ENCODE peak calls at places on chromosomes 4 and X, in eight cellular contexts. F is stimulated activated CD8-positive, alpha-beta memory T cell treated with anti-CD3 and anti-CD28 coated beads, Interleukin-2, amount 100 ng/mL, for 48 hours; N is SK-N-DZ; C is body of pancreas; Y is H1; D is cerebellum; S is NCI-H2029; M is NAMALWA. I is an unnamed sample.

GRCh38 chrX:153874091-153874365 is 11.9 kb downstream of the L1CAM start:
- DNase-seq in F (no peak), N (no peak), C (no peak), Y (no peak), D (no peak), S (no peak), M (no peak), I (no peak)

GRCh38 chr4:151195801-151196200 is 81.2 kb upstream of the PRSS48 start:
- DNase-seq in F (no peak), N (no peak), C (no peak), Y (no peak), D (peak; percentile 15), S (no peak), M (no peak), I (no peak)

GRCh38 chr4:152206185-152206584 is 329.7 kb downstream of the FBXW7 start:
- DNase-seq in F (no peak), N (no peak), C (no peak), Y (no peak), D (no peak), S (no peak), M (no peak), I (no peak)

GRCh38 chr4:54657194-54657555 is 582 bp upstream of the KIT start:
- DNase-seq in F (no peak), N (peak; percentile 2), C (no peak), Y (no peak), D (no peak), S (no peak), M (no peak), I (no peak)

GRCh38 chrX:48998391-48998790 is 3.7 kb downstream of the GRIPAP1 start:
- DNase-seq in F (no peak), N (no peak), C (no peak), Y (no peak), D (no peak), S (no peak), M (no peak), I (peak; percentile 12)

GRCh38 chrX:136344321-136344720 is 43.6 kb downstream of the ADGRG4 start:
- DNase-seq in F (no peak), N (no peak), C (no peak), Y (no peak), D (no peak), S (no peak), M (no peak), I (no peak)

GRCh38 chrX:43585922-43586321 is 70.2 kb upstream of the MAOA start:
- DNase-seq in F (no peak), N (no peak), C (no peak), Y (no peak), D (no peak), S (no peak), M (no peak), I (no peak)

GRCh38 chrX:73849054-73849453 is 286.1 kb downstream of the CHIC1 start:
- DNase-seq in F (no peak), N (no peak), C (no peak), Y (no peak), D (no peak), S (no peak), M (no peak), I (no peak)

GRCh38 chr4:6873792-6874461 is 35.7 kb upstream of the TBC1D14 start:
- DNase-seq in F (peak; percentile 71), N (peak; percentile 59), C (peak; percentile 77), Y (peak; percentile 82), D (peak; percentile 45), S (peak; percentile 41), M (peak; percentile 74), I (peak; percentile 80)

I was measured in BE2C.